ENCODE peak calls at places on chromosome 21, in seven cellular contexts. One of them, this sample, is unnamed.

GRCh38 chr21:39136711-39137110 is 46.5 kb downstream of the PSMG1 start:
- DNase-seq in upper lobe of right lung: no peak
- DNase-seq in heart right ventricle: no peak
- DNase-seq in Caco-2: no peak
- DNase-seq in right cardiac atrium: no peak
- DNase-seq in hepatocyte: no peak
- DNase-seq in transverse colon: no peak
- DNase-seq in this sample: no peak

GRCh38 chr21:46295996-46296752 is 10.0 kb downstream of the YBEY start:
- DNase-seq in heart right ventricle: peak; percentile 92
- DNase-seq in right cardiac atrium: peak; percentile 93
- DNase-seq in upper lobe of right lung: peak; percentile 91
- DNase-seq in hepatocyte: peak; percentile 38
- DNase-seq in Caco-2: no peak
- DNase-seq in transverse colon: peak; percentile 70
- DNase-seq in this sample: peak; percentile 73

GRCh38 chr21:17612023-17612564 is 607 bp downstream of the BTG3 start:
- DNase-seq in upper lobe of right lung: peak; percentile 82
- DNase-seq in transverse colon: peak; percentile 41
- DNase-seq in heart right ventricle: peak; percentile 33
- DNase-seq in Caco-2: peak; percentile 33
- DNase-seq in right cardiac atrium: peak; percentile 44
- DNase-seq in hepatocyte: peak; percentile 63
- DNase-seq in this sample: peak; percentile 71

GRCh38 chr21:37869661-37870060 is 46.6 kb downstream of the KCNJ6 start:
- DNase-seq in Caco-2: no peak
- DNase-seq in transverse colon: no peak
- DNase-seq in heart right ventricle: no peak
- DNase-seq in upper lobe of right lung: no peak
- DNase-seq in hepatocyte: no peak
- DNase-seq in right cardiac atrium: no peak
- DNase-seq in this sample: peak; percentile 5

GRCh38 chr21:18493420-18493819 is 89.8 kb upstream of the TMPRSS15 start:
- DNase-seq in transverse colon: no peak
- DNase-seq in heart right ventricle: no peak
- DNase-seq in Caco-2: no peak
- DNase-seq in hepatocyte: peak; percentile 12
- DNase-seq in upper lobe of right lung: no peak
- DNase-seq in right cardiac atrium: no peak
- DNase-seq in this sample: no peak

GRCh38 chr21:43207868-43208267 is 39.1 kb downstream of the CRYAA start:
- DNase-seq in upper lobe of right lung: peak; percentile 35
- DNase-seq in Caco-2: no peak
- DNase-seq in right cardiac atrium: no peak
- DNase-seq in transverse colon: no peak
- DNase-seq in hepatocyte: no peak
- DNase-seq in heart right ventricle: no peak
- DNase-seq in this sample: peak; percentile 29

GRCh38 chr21:14321042-14321441 is 61.9 kb downstream of the HSPA13 start:
- DNase-seq in hepatocyte: no peak
- DNase-seq in heart right ventricle: no peak
- DNase-seq in Caco-2: no peak
- DNase-seq in upper lobe of right lung: no peak
- DNase-seq in transverse colon: no peak
- DNase-seq in right cardiac atrium: no peak
- DNase-seq in this sample: no peak

GRCh38 chr21:39184050-39184980 is 1.1 kb upstream of the PSMG1 start:
- DNase-seq in right cardiac atrium: no peak
- DNase-seq in upper lobe of right lung: no peak
- DNase-seq in transverse colon: no peak
- DNase-seq in Caco-2: no peak
- DNase-seq in hepatocyte: no peak
- DNase-seq in heart right ventricle: no peak
- DNase-seq in this sample: no peak

GRCh38 chr21:28148400-28149064 is 844.1 kb downstream of the LTN1 start:
- DNase-seq in hepatocyte: no peak
- DNase-seq in transverse colon: no peak
- DNase-seq in upper lobe of right lung: no peak
- DNase-seq in Caco-2: no peak
- DNase-seq in heart right ventricle: peak; percentile 50
- DNase-seq in right cardiac atrium: no peak
- DNase-seq in this sample: no peak

GRCh38 chr21:20004353-20004752 is 993.9 kb upstream of the NCAM2 start:
- DNase-seq in heart right ventricle: peak; percentile 17
- DNase-seq in hepatocyte: no peak
- DNase-seq in Caco-2: no peak
- DNase-seq in right cardiac atrium: no peak
- DNase-seq in upper lobe of right lung: no peak
- DNase-seq in transverse colon: no peak
- DNase-seq in this sample: no peak

GRCh38 chr21:46556802-46557201 is 48.1 kb downstream of the S100B start:
- DNase-seq in hepatocyte: no peak
- DNase-seq in transverse colon: no peak
- DNase-seq in Caco-2: no peak
- DNase-seq in right cardiac atrium: no peak
- DNase-seq in upper lobe of right lung: no peak
- DNase-seq in heart right ventricle: no peak
- DNase-seq in this sample: no peak

GRCh38 chr21:26457817-26458216 is 115.3 kb downstream of the CYYR1 start:
- DNase-seq in heart right ventricle: no peak
- DNase-seq in Caco-2: no peak
- DNase-seq in transverse colon: no peak
- DNase-seq in right cardiac atrium: peak; percentile 14
- DNase-seq in hepatocyte: peak; percentile 20
- DNase-seq in upper lobe of right lung: no peak
- DNase-seq in this sample: no peak

GRCh38 chr21:43277481-43278351 is 108.9 kb downstream of the CRYAA start:
- DNase-seq in heart right ventricle: peak; percentile 32
- DNase-seq in upper lobe of right lung: peak; percentile 82
- DNase-seq in right cardiac atrium: peak; percentile 23
- DNase-seq in transverse colon: no peak
- DNase-seq in Caco-2: no peak
- DNase-seq in hepatocyte: no peak
- DNase-seq in this sample: no peak

GRCh38 chr21:39095681-39096080 is 87.6 kb downstream of the PSMG1 start:
- DNase-seq in upper lobe of right lung: no peak
- DNase-seq in heart right ventricle: no peak
- DNase-seq in Caco-2: no peak
- DNase-seq in hepatocyte: no peak
- DNase-seq in right cardiac atrium: no peak
- DNase-seq in transverse colon: no peak
- DNase-seq in this sample: no peak

GRCh38 chr21:27067226-27067625 is 100.3 kb upstream of the ADAMTS5 start:
- DNase-seq in hepatocyte: no peak
- DNase-seq in heart right ventricle: no peak
- DNase-seq in Caco-2: no peak
- DNase-seq in right cardiac atrium: no peak
- DNase-seq in upper lobe of right lung: no peak
- DNase-seq in transverse colon: no peak
- DNase-seq in this sample: no peak

GRCh38 chr21:38306407-38306806 is 49.6 kb downstream of the KCNJ15 start:
- DNase-seq in upper lobe of right lung: no peak
- DNase-seq in transverse colon: no peak
- DNase-seq in right cardiac atrium: no peak
- DNase-seq in heart right ventricle: no peak
- DNase-seq in hepatocyte: no peak
- DNase-seq in Caco-2: no peak
- DNase-seq in this sample: no peak

GRCh38 chr21:46443910-46444309 is 14.8 kb upstream of the DIP2A start:
- DNase-seq in right cardiac atrium: no peak
- DNase-seq in hepatocyte: no peak
- DNase-seq in transverse colon: no peak
- DNase-seq in Caco-2: no peak
- DNase-seq in heart right ventricle: peak; percentile 54
- DNase-seq in upper lobe of right lung: no peak
- DNase-seq in this sample: no peak

GRCh38 chr21:46160563-46161179 is 5.3 kb upstream of the FTCD start:
- DNase-seq in right cardiac atrium: peak; percentile 15
- DNase-seq in heart right ventricle: no peak
- DNase-seq in hepatocyte: peak; percentile 4
- DNase-seq in transverse colon: peak; percentile 5
- DNase-seq in Caco-2: no peak
- DNase-seq in upper lobe of right lung: no peak
- DNase-seq in this sample: no peak

GRCh38 chr21:19034041-19034440 is 630.5 kb upstream of the TMPRSS15 start:
- DNase-seq in heart right ventricle: no peak
- DNase-seq in hepatocyte: no peak
- DNase-seq in Caco-2: no peak
- DNase-seq in right cardiac atrium: no peak
- DNase-seq in upper lobe of right lung: no peak
- DNase-seq in transverse colon: no peak
- DNase-seq in this sample: no peak

GRCh38 chr21:38805282-38806152 is at the start of gene ETS2:
- DNase-seq in Caco-2: peak; percentile 86
- DNase-seq in upper lobe of right lung: peak; percentile 97
- DNase-seq in transverse colon: peak; percentile 93
- DNase-seq in hepatocyte: peak; percentile 96
- DNase-seq in heart right ventricle: peak; percentile 94
- DNase-seq in right cardiac atrium: peak; percentile 93
- DNase-seq in this sample: peak; percentile 93

GRCh38 chr21:39461419-39461818 is 9.6 kb downstream of the SH3BGR start:
- DNase-seq in right cardiac atrium: no peak
- DNase-seq in Caco-2: no peak
- DNase-seq in heart right ventricle: no peak
- DNase-seq in hepatocyte: no peak
- DNase-seq in upper lobe of right lung: no peak
- DNase-seq in transverse colon: no peak
- DNase-seq in this sample: no peak

GRCh38 chr21:38819719-38820147 is 14.0 kb downstream of the ETS2 start:
- DNase-seq in Caco-2: peak; percentile 63
- DNase-seq in transverse colon: peak; percentile 68
- DNase-seq in heart right ventricle: no peak
- DNase-seq in hepatocyte: peak; percentile 61
- DNase-seq in right cardiac atrium: no peak
- DNase-seq in upper lobe of right lung: no peak
- DNase-seq in this sample: no peak

GRCh38 chr21:43766734-43767497 is 9.2 kb downstream of the CSTB start:
- DNase-seq in heart right ventricle: no peak
- DNase-seq in hepatocyte: peak; percentile 67
- DNase-seq in transverse colon: peak; percentile 45
- DNase-seq in Caco-2: peak; percentile 39
- DNase-seq in right cardiac atrium: no peak
- DNase-seq in upper lobe of right lung: no peak
- DNase-seq in this sample: no peak

GRCh38 chr21:37828515-37828914 is 87.7 kb downstream of the KCNJ6 start:
- DNase-seq in right cardiac atrium: no peak
- DNase-seq in Caco-2: no peak
- DNase-seq in upper lobe of right lung: no peak
- DNase-seq in heart right ventricle: no peak
- DNase-seq in transverse colon: no peak
- DNase-seq in hepatocyte: no peak
- DNase-seq in this sample: no peak

GRCh38 chr21:16241500-16241963 is 511.8 kb downstream of the USP25 start:
- DNase-seq in hepatocyte: no peak
- DNase-seq in Caco-2: no peak
- DNase-seq in upper lobe of right lung: no peak
- DNase-seq in heart right ventricle: no peak
- DNase-seq in right cardiac atrium: no peak
- DNase-seq in transverse colon: no peak
- DNase-seq in this sample: peak; percentile 88

GRCh38 chr21:36698160-36699025 is 522 bp upstream of the SIM2 start:
- DNase-seq in hepatocyte: no peak
- DNase-seq in Caco-2: peak; percentile 53
- DNase-seq in transverse colon: no peak
- DNase-seq in heart right ventricle: no peak
- DNase-seq in upper lobe of right lung: peak; percentile 64
- DNase-seq in right cardiac atrium: no peak
- DNase-seq in this sample: peak; percentile 83
- H3K27me3 ChIP-seq in hepatocyte: peaks cover 98% of the 10 kb centered on the region
- H3K27me3 ChIP-seq in Caco-2: no peaks in the 10 kb centered on the region
- H3K27me3 ChIP-seq in transverse colon: peaks cover 100% of the 10 kb centered on the region
- H3K27me3 ChIP-seq in heart right ventricle: peaks cover 100% of the 10 kb centered on the region
- H3K27me3 ChIP-seq in upper lobe of right lung: peaks cover 100% of the 10 kb centered on the region
- H3K27me3 ChIP-seq in right cardiac atrium: no peaks in the 10 kb centered on the region
- H3K27me3 ChIP-seq in this sample: peaks cover 98% of the 10 kb centered on the region

DNA sequence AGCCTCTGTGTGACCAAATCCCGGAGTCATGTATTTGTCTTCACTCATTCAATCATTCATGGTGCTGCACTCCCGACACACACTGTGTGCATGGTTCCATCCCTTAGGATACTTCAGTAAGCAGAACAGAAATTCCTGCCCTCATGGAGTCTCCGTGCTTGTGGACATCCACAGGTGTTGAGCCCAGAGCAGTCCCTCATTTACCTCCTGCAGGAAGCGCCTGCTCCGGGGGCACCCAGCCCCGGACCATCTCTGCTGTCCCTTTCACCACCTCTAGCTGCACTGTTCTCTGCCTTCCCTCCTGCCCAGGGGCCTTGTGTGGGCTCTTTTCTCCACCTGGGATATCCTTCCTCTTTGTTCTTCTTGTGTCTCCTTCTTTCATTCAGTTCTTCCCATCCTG is 9.5 kb upstream of the ZBTB21 start:
- DNase-seq in hepatocyte: no peak
- DNase-seq in upper lobe of right lung: no peak
- DNase-seq in Caco-2: no peak
- DNase-seq in heart right ventricle: no peak
- DNase-seq in transverse colon: no peak
- DNase-seq in right cardiac atrium: no peak
- DNase-seq in this sample: no peak
- H3K27me3 ChIP-seq in hepatocyte: no peaks in the 10 kb centered on the region
- H3K27me3 ChIP-seq in upper lobe of right lung: no peaks in the 10 kb centered on the region
- H3K27me3 ChIP-seq in Caco-2: no peaks in the 10 kb centered on the region
- H3K27me3 ChIP-seq in heart right ventricle: peaks cover 34% of the 10 kb centered on the region
- H3K27me3 ChIP-seq in transverse colon: no peaks in the 10 kb centered on the region
- H3K27me3 ChIP-seq in right cardiac atrium: no peaks in the 10 kb centered on the region
- H3K27me3 ChIP-seq in this sample: no peaks in the 10 kb centered on the region

DNA sequence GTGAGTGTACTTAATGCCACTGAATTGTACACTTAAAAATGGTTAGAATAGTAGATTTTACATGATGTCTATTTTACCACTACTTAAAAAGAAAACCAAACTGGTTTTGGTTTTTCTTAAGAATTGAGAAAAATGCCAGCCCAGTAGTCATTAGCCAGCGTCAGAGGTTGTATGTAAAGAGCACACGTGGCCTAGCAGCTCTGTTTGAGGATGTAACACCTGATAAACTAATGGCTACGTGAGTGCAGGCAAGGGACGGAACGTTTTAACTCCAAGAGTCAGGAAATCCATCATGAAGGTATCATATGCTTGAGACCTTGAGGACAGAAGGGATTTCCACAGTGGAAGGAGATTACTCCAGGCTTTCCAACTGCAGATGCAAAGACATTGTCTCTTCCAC is 223.7 kb downstream of the MRPL39 start:
- DNase-seq in transverse colon: no peak
- DNase-seq in Caco-2: no peak
- DNase-seq in right cardiac atrium: no peak
- DNase-seq in heart right ventricle: no peak
- DNase-seq in upper lobe of right lung: no peak
- DNase-seq in hepatocyte: no peak
- DNase-seq in this sample: no peak
- H3K27me3 ChIP-seq in transverse colon: no peaks in the 10 kb centered on the region
- H3K27me3 ChIP-seq in Caco-2: no peaks in the 10 kb centered on the region
- H3K27me3 ChIP-seq in right cardiac atrium: no peaks in the 10 kb centered on the region
- H3K27me3 ChIP-seq in heart right ventricle: peaks cover 9% of the 10 kb centered on the region
- H3K27me3 ChIP-seq in upper lobe of right lung: no peaks in the 10 kb centered on the region
- H3K27me3 ChIP-seq in hepatocyte: no peaks in the 10 kb centered on the region
- H3K27me3 ChIP-seq in this sample: no peaks in the 10 kb centered on the region

DNA sequence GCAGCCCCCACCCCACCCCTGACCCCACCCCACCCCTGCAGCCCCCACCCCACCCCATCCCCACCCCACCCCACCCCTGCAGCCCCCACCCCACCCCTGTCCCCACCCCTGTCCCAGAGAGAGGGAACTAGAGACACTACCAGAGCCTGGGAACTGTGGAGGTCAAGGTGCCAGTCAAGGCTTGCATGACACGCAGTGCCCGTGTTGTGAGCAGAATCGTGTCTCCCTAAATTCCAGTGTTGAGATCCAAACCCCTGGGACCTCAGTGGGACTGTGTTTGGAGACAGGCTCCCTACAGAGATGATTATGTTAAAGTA is 18.4 kb upstream of the SUMO3 start:
- DNase-seq in hepatocyte: no peak
- DNase-seq in right cardiac atrium: no peak
- DNase-seq in heart right ventricle: no peak
- DNase-seq in upper lobe of right lung: no peak
- DNase-seq in transverse colon: no peak
- DNase-seq in Caco-2: no peak
- DNase-seq in this sample: no peak
- H3K27me3 ChIP-seq in hepatocyte: no peaks in the 10 kb centered on the region
- H3K27me3 ChIP-seq in right cardiac atrium: no peaks in the 10 kb centered on the region
- H3K27me3 ChIP-seq in heart right ventricle: no peaks in the 10 kb centered on the region
- H3K27me3 ChIP-seq in upper lobe of right lung: no peaks in the 10 kb centered on the region
- H3K27me3 ChIP-seq in transverse colon: no peaks in the 10 kb centered on the region
- H3K27me3 ChIP-seq in Caco-2: no peaks in the 10 kb centered on the region
- H3K27me3 ChIP-seq in this sample: no peaks in the 10 kb centered on the region

This sample was measured in endodermal cell.